ENCODE peak calls at places on chromosome 13, in eight cellular contexts. F is fibroblast of lung, M is ascending aorta, R is neural progenitor cell, K is heart left ventricle, V is ovary, O is GM23338, E is testis. N is an unnamed sample.

GRCh38 chr13:34678154-34678553 is 263.9 kb upstream of the NBEA start:
- DNase-seq in F (peak; percentile 13), M (no peak), R (no peak), K (no peak), V (no peak), O (no peak), E (no peak), N (no peak)

GRCh38 chr13:64234255-64234654 is 2818.6 kb upstream of the PCDH20 start:
- DNase-seq in F (peak; percentile 45), M (no peak), R (no peak), K (no peak), V (no peak), O (no peak), E (no peak), N (no peak)

GRCh38 chr13:33545492-33545891 is 259.9 kb upstream of the STARD13 start:
- DNase-seq in F (no peak), M (no peak), R (no peak), K (no peak), V (no peak), O (peak; percentile 17), E (no peak), N (no peak)

GRCh38 chr13:95650691-95651090 is 6.2 kb upstream of the DZIP1 start:
- DNase-seq in F (no peak), M (no peak), R (no peak), K (no peak), V (no peak), O (no peak), E (no peak), N (no peak)

GRCh38 chr13:50198508-50198907 is 183.3 kb downstream of the KCNRG start:
- DNase-seq in F (peak; percentile 88), M (no peak), R (no peak), K (no peak), V (no peak), O (no peak), E (no peak), N (no peak)

GRCh38 chr13:78599911-78600310 is 3.4 kb downstream of the POU4F1 start:
- DNase-seq in F (no peak), M (no peak), R (no peak), K (no peak), V (no peak), O (no peak), E (no peak), N (no peak)

GRCh38 chr13:102369303-102369702 is 32.5 kb downstream of the FGF14 start:
- DNase-seq in F (peak; percentile 17), M (no peak), R (no peak), K (no peak), V (no peak), O (no peak), E (no peak), N (no peak)

GRCh38 chr13:100235311-100235901 is 146.5 kb downstream of the PCCA start:
- DNase-seq in F (peak; percentile 72), M (no peak), R (peak; percentile 59), K (no peak), V (no peak), O (peak; percentile 51), E (no peak), N (peak; percentile 72)

GRCh38 chr13:20129076-20129475 is 31.8 kb downstream of the GJA3 start:
- DNase-seq in F (no peak), M (no peak), R (no peak), K (no peak), V (no peak), O (no peak), E (no peak), N (no peak)
- H3K4me3 ChIP-seq in F (no peak overlapping the region), M (no peak overlapping the region), R (peak overlapping the region; percentile 67), K (no peak overlapping the region), V (no peak overlapping the region), O (peak overlapping the region; percentile 82), E (peak overlapping the region; percentile 63), N (no peak overlapping the region)

GRCh38 chr13:41365636-41366035 is 54.6 kb downstream of the NAA16 start:
- DNase-seq in F (no peak), M (no peak), R (no peak), K (no peak), V (no peak), O (no peak), E (no peak), N (no peak)

GRCh38 chr13:41356788-41357187 is 45.7 kb downstream of the NAA16 start:
- DNase-seq in F (no peak), M (no peak), R (no peak), K (no peak), V (no peak), O (no peak), E (no peak), N (no peak)

GRCh38 chr13:41364043-41364442 is 53.0 kb downstream of the NAA16 start:
- DNase-seq in F (no peak), M (no peak), R (no peak), K (no peak), V (no peak), O (no peak), E (no peak), N (no peak)

DNA sequence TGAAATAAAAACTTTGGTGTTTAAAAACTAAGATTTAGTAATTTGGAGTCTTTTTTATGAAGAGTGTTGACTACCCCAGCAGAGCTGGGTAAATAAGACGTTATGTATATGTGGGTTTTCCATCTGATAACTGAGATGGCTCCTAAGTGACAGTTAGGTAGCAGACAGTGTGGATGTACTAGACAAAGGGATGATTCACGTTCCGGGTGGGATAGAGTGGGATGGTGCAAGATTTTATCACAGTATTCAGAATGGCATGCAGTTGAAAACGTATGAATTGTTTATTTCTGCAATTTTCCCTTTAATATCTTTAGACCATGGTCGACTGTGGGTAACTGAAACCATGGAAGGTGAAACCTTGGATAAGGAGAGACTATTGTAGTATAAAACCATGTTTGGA is 50.4 kb downstream of the NAA16 start:
- DNase-seq in F (no peak), M (no peak), R (no peak), K (no peak), V (no peak), O (no peak), E (no peak), N (no peak)
- H3K36me3 ChIP-seq in F (no peaks in the 10 kb centered on the region), M (peaks cover 66% of the 10 kb centered on the region), R (peaks cover 29% of the 10 kb centered on the region), K (peaks cover 45% of the 10 kb centered on the region), V (no peaks in the 10 kb centered on the region), O (peaks cover 49% of the 10 kb centered on the region), E (no peaks in the 10 kb centered on the region), N (peaks cover 8% of the 10 kb centered on the region)

DNA sequence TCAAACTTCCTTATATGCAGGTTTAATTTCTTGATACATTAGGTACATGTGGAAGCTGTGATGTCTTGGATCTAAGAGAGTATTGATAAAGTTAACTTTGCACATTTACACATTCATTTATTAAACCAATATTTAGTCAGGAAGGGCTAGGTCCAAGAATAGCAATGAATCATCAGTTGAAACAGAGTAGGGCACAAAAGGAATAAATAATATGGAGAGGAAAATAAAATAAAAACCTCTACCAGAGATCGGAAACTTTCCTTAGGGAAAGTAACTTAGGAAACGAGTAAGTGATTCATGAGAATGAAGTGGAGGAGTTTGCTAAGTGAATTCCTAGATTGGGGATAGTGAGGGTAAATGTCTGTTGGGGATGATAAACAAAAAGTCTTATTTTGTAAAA is 259.4 kb upstream of the DACH1 start:
- DNase-seq in F (peak; percentile 5), M (no peak), R (no peak), K (no peak), V (no peak), O (no peak), E (no peak), N (no peak)
- H3K27ac ChIP-seq in F (no peak overlapping the region), M (no peak overlapping the region), R (no peak overlapping the region), K (no peak overlapping the region), V (no peak overlapping the region), O (no peak overlapping the region), E (no peak overlapping the region), N (no peak overlapping the region)

GRCh38 chr13:52599853-52600603 is 42.2 kb upstream of the HNRNPA1L2 start:
- DNase-seq in F (peak; percentile 26), M (no peak), R (peak; percentile 71), K (no peak), V (peak; percentile 32), O (peak; percentile 75), E (peak; percentile 53), N (no peak)
- H3K4me3 ChIP-seq in F (peak overlapping the region; percentile 13), M (peak overlapping the region; percentile 80), R (peak overlapping the region; percentile 57), K (peak overlapping the region; percentile 41), V (peak overlapping the region; percentile 74), O (peak overlapping the region; percentile 78), E (peak overlapping the region; percentile 73), N (no peak overlapping the region)

GRCh38 chr13:113239357-113239756 is 29.9 kb downstream of the CUL4A start:
- DNase-seq in F (no peak), M (no peak), R (no peak), K (no peak), V (no peak), O (no peak), E (no peak), N (no peak)

GRCh38 chr13:113243847-113244246 is 34.4 kb downstream of the CUL4A start:
- DNase-seq in F (no peak), M (no peak), R (no peak), K (no peak), V (no peak), O (no peak), E (no peak), N (no peak)

GRCh38 chr13:113239986-113240385 is 30.6 kb downstream of the CUL4A start:
- DNase-seq in F (no peak), M (no peak), R (no peak), K (no peak), V (no peak), O (no peak), E (no peak), N (no peak)

GRCh38 chr13:113233101-113233500 is 23.7 kb downstream of the CUL4A start:
- DNase-seq in F (no peak), M (no peak), R (no peak), K (no peak), V (no peak), O (no peak), E (no peak), N (no peak)

GRCh38 chr13:113238542-113238941 is 29.1 kb downstream of the CUL4A start:
- DNase-seq in F (no peak), M (no peak), R (no peak), K (no peak), V (no peak), O (peak; percentile 21), E (no peak), N (no peak)
- H3K36me3 ChIP-seq in F (peaks cover 20% of the 10 kb centered on the region), M (peaks cover 82% of the 10 kb centered on the region), R (peaks cover 19% of the 10 kb centered on the region), K (peaks cover 62% of the 10 kb centered on the region), V (no peaks in the 10 kb centered on the region), O (peaks cover 31% of the 10 kb centered on the region), E (no peaks in the 10 kb centered on the region), N (peaks cover 14% of the 10 kb centered on the region)